ENCODE peak calls at places on chromosomes 12 and 14, in four cellular contexts. U is COR-L47; O is stimulated activated CD8-positive, alpha-beta memory T cell treated with anti-CD3 and anti-CD28 coated beads, Interleukin-4, amount 100 ng/mL, for 4 hours; G is ELR. P is an unnamed sample.

GRCh38 chr14:35821546-35822411 is 4.4 kb upstream of the BRMS1L start:
- DNase-seq in U (peak; percentile 21), O (no peak), G (peak; percentile 62), P (peak; percentile 46)

GRCh38 chr14:80315681-80316080 is 104.4 kb upstream of the DIO2 start:
- DNase-seq in G (no peak), U (no peak), O (no peak), P (no peak)

GRCh38 chr12:69459477-69459876 is 10.7 kb upstream of the FRS2 start:
- DNase-seq in G (no peak), U (no peak), O (no peak), P (no peak)

GRCh38 chr14:51490205-51490604 is 161.5 kb upstream of the FRMD6 start:
- DNase-seq in O (no peak), U (no peak), G (peak; percentile 57), P (no peak)

GRCh38 chr14:75800792-75801191 is 139.7 kb downstream of the TTLL5 start:
- DNase-seq in G (peak; percentile 19), O (no peak), U (no peak), P (peak; percentile 7)

GRCh38 chr12:50246873-50247612 is 36.3 kb downstream of the LIMA1 start:
- DNase-seq in G (peak; percentile 98), O (no peak), U (no peak), P (peak; percentile 100)

GRCh38 chr14:59214702-59215302 is 26.3 kb downstream of the DAAM1 start:
- DNase-seq in O (no peak), U (no peak), G (no peak), P (no peak)

GRCh38 chr14:74425525-74426201 is 347 bp downstream of the SYNDIG1L start:
- DNase-seq in O (no peak), U (no peak), G (peak; percentile 49), P (peak; percentile 66)

GRCh38 chr14:99807413-99808132 is 14.4 kb downstream of the EML1 start:
- DNase-seq in O (no peak), G (peak; percentile 22), U (no peak), P (peak; percentile 66)

GRCh38 chr12:2251485-2252179 is 198.8 kb downstream of the CACNA1C start:
- DNase-seq in U (no peak), O (no peak), G (no peak), P (no peak)

GRCh38 chr14:53710615-53711014 is 246.0 kb downstream of the BMP4 start:
- DNase-seq in G (no peak), U (no peak), O (no peak), P (peak; percentile 16)

GRCh38 chr14:33786091-33786825 is 164.6 kb downstream of the EGLN3 start:
- DNase-seq in O (no peak), U (no peak), G (no peak), P (no peak)

GRCh38 chr12:9022592-9022991 is 33.2 kb downstream of the KLRG1 start:
- DNase-seq in O (no peak), U (no peak), G (no peak), P (no peak)

GRCh38 chr14:26286066-26286791 is 311.6 kb downstream of the NOVA1 start:
- DNase-seq in O (no peak), U (no peak), G (no peak), P (no peak)

GRCh38 chr14:68685419-68686211 is 107.3 kb downstream of the ZFP36L1 start:
- DNase-seq in U (no peak), O (peak; percentile 73), G (peak; percentile 88), P (peak; percentile 87)

GRCh38 chr12:122297494-122297893 is 31.2 kb upstream of the VPS33A start:
- DNase-seq in G (no peak), U (no peak), O (no peak), P (no peak)

GRCh38 chr12:124994435-124994975 is 1.1 kb downstream of the BRI3BP start:
- DNase-seq in U (no peak), G (peak; percentile 15), O (no peak), P (peak; percentile 36)

GRCh38 chr12:54173066-54173726 is 15.6 kb downstream of the SMUG1 start:
- DNase-seq in G (peak; percentile 56), O (no peak), U (peak; percentile 50), P (peak; percentile 64)

GRCh38 chr12:107661830-107662229 is 23.8 kb upstream of the PWP1 start:
- DNase-seq in U (no peak), O (no peak), G (no peak), P (no peak)

GRCh38 chr12:54701940-54702592 is 53.9 kb upstream of the DCD start:
- DNase-seq in U (no peak), O (no peak), G (peak; percentile 57), P (peak; percentile 58)

GRCh38 chr12:107165581-107165980 is 72.2 kb upstream of the CRY1 start:
- DNase-seq in G (no peak), O (no peak), U (no peak), P (no peak)